ENCODE peak calls at places on chromosomes 3 and 15, in five cellular contexts. One of them, this sample, is unnamed.

GRCh38 chr3:171569571-171570132 is 109.4 kb upstream of the TNIK start:
- DNase-seq in neural progenitor cell: no peak
- DNase-seq in tibial artery: no peak
- DNase-seq in colonic mucosa: no peak
- DNase-seq in K562: peak; percentile 39
- DNase-seq in this sample: no peak

GRCh38 chr15:40266828-40267304 is 16.0 kb downstream of the ANKRD63 start:
- DNase-seq in colonic mucosa: no peak
- DNase-seq in neural progenitor cell: no peak
- DNase-seq in tibial artery: no peak
- DNase-seq in K562: peak; percentile 86
- DNase-seq in this sample: no peak

GRCh38 chr3:149188494-149188893 is 33.1 kb downstream of the CP start:
- DNase-seq in colonic mucosa: no peak
- DNase-seq in tibial artery: no peak
- DNase-seq in neural progenitor cell: no peak
- DNase-seq in K562: no peak
- DNase-seq in this sample: no peak

GRCh38 chr3:87448559-87448958 is 172.2 kb upstream of the POU1F1 start:
- DNase-seq in K562: no peak
- DNase-seq in tibial artery: no peak
- DNase-seq in colonic mucosa: no peak
- DNase-seq in neural progenitor cell: no peak
- DNase-seq in this sample: no peak

GRCh38 chr15:100597862-100598261 is 4.1 kb downstream of the LINS1 start:
- DNase-seq in K562: no peak
- DNase-seq in colonic mucosa: no peak
- DNase-seq in neural progenitor cell: no peak
- DNase-seq in tibial artery: no peak
- DNase-seq in this sample: no peak

GRCh38 chr15:82307714-82308081 is 41.6 kb downstream of the GOLGA6L10 start:
- DNase-seq in tibial artery: peak; percentile 31
- DNase-seq in K562: no peak
- DNase-seq in neural progenitor cell: no peak
- DNase-seq in colonic mucosa: no peak
- DNase-seq in this sample: no peak

GRCh38 chr3:18393906-18394305 is 31.2 kb downstream of the SATB1 start:
- DNase-seq in colonic mucosa: no peak
- DNase-seq in tibial artery: no peak
- DNase-seq in neural progenitor cell: no peak
- DNase-seq in K562: no peak
- DNase-seq in this sample: no peak

GRCh38 chr3:150830094-150830681 is 67.2 kb upstream of the SIAH2 start:
- DNase-seq in neural progenitor cell: peak; percentile 34
- DNase-seq in colonic mucosa: no peak
- DNase-seq in tibial artery: no peak
- DNase-seq in K562: peak; percentile 17
- DNase-seq in this sample: no peak

GRCh38 chr15:60751985-60752952 is 273.3 kb upstream of the ICE2 start:
- DNase-seq in colonic mucosa: peak; percentile 27
- DNase-seq in neural progenitor cell: no peak
- DNase-seq in K562: no peak
- DNase-seq in tibial artery: no peak
- DNase-seq in this sample: no peak

GRCh38 chr3:12875857-12876451 is 34.6 kb upstream of the RPL32 start:
- DNase-seq in tibial artery: no peak
- DNase-seq in neural progenitor cell: peak; percentile 97
- DNase-seq in K562: peak; percentile 95
- DNase-seq in colonic mucosa: peak; percentile 43
- DNase-seq in this sample: no peak
- TF ChIP-seq CTCF in tibial artery: no peak
- TF ChIP-seq CTCF in neural progenitor cell: peak; percentile 58
- TF ChIP-seq CTCF in K562: peak; percentile 44
- TF ChIP-seq CTCF in colonic mucosa: no peak
- TF ChIP-seq CTCF in this sample: no peak

GRCh38 chr3:112010631-112011030 is 11.9 kb downstream of the TAGLN3 start:
- DNase-seq in neural progenitor cell: no peak
- DNase-seq in tibial artery: no peak
- DNase-seq in colonic mucosa: no peak
- DNase-seq in K562: no peak
- DNase-seq in this sample: no peak

GRCh38 chr3:112013058-112013783 is 14.5 kb downstream of the TAGLN3 start:
- DNase-seq in tibial artery: peak; percentile 77
- DNase-seq in K562: peak; percentile 27
- DNase-seq in colonic mucosa: peak; percentile 55
- DNase-seq in neural progenitor cell: peak; percentile 80
- DNase-seq in this sample: no peak

GRCh38 chr3:112011376-112011940 is 12.7 kb downstream of the TAGLN3 start:
- DNase-seq in K562: no peak
- DNase-seq in colonic mucosa: no peak
- DNase-seq in tibial artery: no peak
- DNase-seq in neural progenitor cell: no peak
- DNase-seq in this sample: no peak

GRCh38 chr3:112012205-112012604 is 13.5 kb downstream of the TAGLN3 start:
- DNase-seq in tibial artery: no peak
- DNase-seq in colonic mucosa: no peak
- DNase-seq in K562: no peak
- DNase-seq in neural progenitor cell: no peak
- DNase-seq in this sample: no peak

GRCh38 chr3:112013784-112014143 is 15.0 kb downstream of the TAGLN3 start:
- DNase-seq in neural progenitor cell: no peak
- DNase-seq in colonic mucosa: no peak
- DNase-seq in tibial artery: no peak
- DNase-seq in K562: no peak
- DNase-seq in this sample: no peak
- TF ChIP-seq CTCF in neural progenitor cell: no peak
- TF ChIP-seq CTCF in colonic mucosa: no peak
- TF ChIP-seq CTCF in tibial artery: no peak
- TF ChIP-seq CTCF in K562: no peak
- TF ChIP-seq CTCF in this sample: no peak

GRCh38 chr3:34678580-34678979 is 880.1 kb downstream of the PDCD6IP start:
- DNase-seq in neural progenitor cell: no peak
- DNase-seq in colonic mucosa: no peak
- DNase-seq in tibial artery: no peak
- DNase-seq in K562: no peak
- DNase-seq in this sample: no peak

GRCh38 chr3:34687671-34688070 is 889.2 kb downstream of the PDCD6IP start:
- DNase-seq in K562: no peak
- DNase-seq in tibial artery: no peak
- DNase-seq in colonic mucosa: no peak
- DNase-seq in neural progenitor cell: no peak
- DNase-seq in this sample: no peak

GRCh38 chr3:34683851-34684250 is 885.4 kb downstream of the PDCD6IP start:
- DNase-seq in colonic mucosa: peak; percentile 57
- DNase-seq in K562: peak; percentile 15
- DNase-seq in tibial artery: peak; percentile 71
- DNase-seq in neural progenitor cell: peak; percentile 79
- DNase-seq in this sample: no peak
- TF ChIP-seq CTCF in colonic mucosa: peak; percentile 47
- TF ChIP-seq CTCF in K562: peak; percentile 61
- TF ChIP-seq CTCF in tibial artery: peak; percentile 70
- TF ChIP-seq CTCF in neural progenitor cell: peak; percentile 77
- TF ChIP-seq CTCF in this sample: peak; percentile 75

GRCh38 chr3:64074895-64075679 is 51.8 kb upstream of the PSMD6 start:
- DNase-seq in colonic mucosa: no peak
- DNase-seq in K562: no peak
- DNase-seq in neural progenitor cell: no peak
- DNase-seq in tibial artery: no peak
- DNase-seq in this sample: no peak

GRCh38 chr3:64078966-64079365 is 55.7 kb upstream of the PSMD6 start:
- DNase-seq in K562: no peak
- DNase-seq in tibial artery: no peak
- DNase-seq in colonic mucosa: no peak
- DNase-seq in neural progenitor cell: no peak
- DNase-seq in this sample: no peak

GRCh38 chr3:64074091-64074490 is 50.8 kb upstream of the PSMD6 start:
- DNase-seq in neural progenitor cell: no peak
- DNase-seq in K562: no peak
- DNase-seq in tibial artery: no peak
- DNase-seq in colonic mucosa: no peak
- DNase-seq in this sample: no peak

GRCh38 chr3:64072111-64072510 is 48.8 kb upstream of the PSMD6 start:
- DNase-seq in K562: no peak
- DNase-seq in neural progenitor cell: no peak
- DNase-seq in tibial artery: no peak
- DNase-seq in colonic mucosa: no peak
- DNase-seq in this sample: no peak

DNA sequence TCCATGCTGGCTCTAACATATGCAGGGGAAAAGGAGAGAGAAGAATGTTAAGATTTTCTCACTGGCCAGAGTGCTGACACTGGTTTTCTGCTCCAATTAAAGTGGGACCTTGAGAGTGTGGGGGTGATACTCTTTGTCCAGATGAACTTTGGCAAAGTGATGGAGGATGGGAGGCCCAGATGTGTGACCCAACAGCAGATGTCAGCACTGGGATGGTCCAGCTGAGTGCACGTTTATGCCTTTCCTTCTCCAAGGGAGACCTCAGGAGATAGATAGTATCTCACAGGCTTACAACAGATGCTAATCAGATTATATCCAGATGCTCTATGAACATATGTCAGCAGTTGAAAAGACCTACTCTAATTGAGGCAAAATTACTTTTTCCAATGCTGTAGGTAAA is 50.1 kb upstream of the PSMD6 start:
- DNase-seq in colonic mucosa: no peak
- DNase-seq in K562: no peak
- DNase-seq in neural progenitor cell: no peak
- DNase-seq in tibial artery: no peak
- DNase-seq in this sample: no peak
- TF ChIP-seq CTCF in colonic mucosa: no peak
- TF ChIP-seq CTCF in K562: no peak
- TF ChIP-seq CTCF in neural progenitor cell: no peak
- TF ChIP-seq CTCF in tibial artery: no peak
- TF ChIP-seq CTCF in this sample: no peak

DNA sequence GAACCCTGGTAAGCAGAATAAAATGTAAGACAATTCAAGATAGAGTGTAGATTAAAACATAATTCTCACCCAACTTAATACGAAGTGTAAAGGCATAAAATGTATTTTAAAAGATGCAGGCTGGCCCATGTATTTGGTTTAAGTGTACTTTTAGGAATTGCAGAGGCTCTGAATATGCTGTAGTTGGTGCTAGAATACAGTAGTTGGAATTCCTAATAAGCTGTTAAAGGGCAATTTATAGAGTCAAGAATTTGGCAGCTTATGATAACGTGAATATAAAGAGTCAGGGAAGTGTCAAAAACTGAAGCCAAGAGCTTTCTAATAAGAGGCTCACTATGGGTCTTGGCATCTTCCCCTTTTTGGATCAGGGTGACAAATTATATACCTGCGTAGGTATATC is 36.5 kb downstream of the ADAMTS9 start:
- DNase-seq in tibial artery: no peak
- DNase-seq in colonic mucosa: no peak
- DNase-seq in K562: no peak
- DNase-seq in neural progenitor cell: no peak
- DNase-seq in this sample: no peak
- TF ChIP-seq CTCF in tibial artery: no peak
- TF ChIP-seq CTCF in colonic mucosa: no peak
- TF ChIP-seq CTCF in K562: no peak
- TF ChIP-seq CTCF in neural progenitor cell: no peak
- TF ChIP-seq CTCF in this sample: peak; percentile 30

GRCh38 chr3:50675179-50676030 is 678 bp downstream of the DOCK3 start:
- DNase-seq in colonic mucosa: no peak
- DNase-seq in tibial artery: no peak
- DNase-seq in K562: peak; percentile 39
- DNase-seq in neural progenitor cell: peak; percentile 85
- DNase-seq in this sample: no peak
- TF ChIP-seq CTCF in colonic mucosa: no peak
- TF ChIP-seq CTCF in tibial artery: no peak
- TF ChIP-seq CTCF in K562: no peak
- TF ChIP-seq CTCF in neural progenitor cell: peak; percentile 75
- TF ChIP-seq CTCF in this sample: peak; percentile 27

DNA sequence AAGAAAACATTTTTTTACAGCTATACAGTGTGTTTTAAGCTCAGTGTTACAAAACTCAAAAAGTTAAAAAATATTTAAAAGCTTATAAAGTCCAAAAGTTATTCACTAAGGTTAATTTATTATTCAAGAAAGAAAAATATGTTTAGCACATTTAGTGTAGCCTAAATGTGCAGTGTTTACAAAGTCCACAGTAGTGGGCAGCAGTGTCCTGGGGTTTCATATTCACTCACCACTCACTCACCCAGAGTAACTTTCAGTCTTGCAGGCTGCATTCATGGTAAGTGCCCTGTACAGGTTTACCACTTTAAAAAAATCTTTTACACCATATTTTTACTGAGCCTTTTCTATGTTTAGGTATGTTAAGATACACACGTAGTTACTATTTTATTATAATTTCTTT is 300.2 kb upstream of the TRIM42 start:
- DNase-seq in colonic mucosa: no peak
- DNase-seq in tibial artery: no peak
- DNase-seq in K562: no peak
- DNase-seq in neural progenitor cell: no peak
- DNase-seq in this sample: no peak
- TF ChIP-seq CTCF in colonic mucosa: no peak
- TF ChIP-seq CTCF in tibial artery: no peak
- TF ChIP-seq CTCF in K562: no peak
- TF ChIP-seq CTCF in neural progenitor cell: no peak
- TF ChIP-seq CTCF in this sample: no peak

GRCh38 chr3:23239181-23240068 is 36.3 kb downstream of the UBE2E2 start:
- DNase-seq in tibial artery: no peak
- DNase-seq in neural progenitor cell: no peak
- DNase-seq in colonic mucosa: no peak
- DNase-seq in K562: no peak
- DNase-seq in this sample: no peak
- TF ChIP-seq CTCF in tibial artery: no peak
- TF ChIP-seq CTCF in neural progenitor cell: no peak
- TF ChIP-seq CTCF in colonic mucosa: no peak
- TF ChIP-seq CTCF in K562: no peak
- TF ChIP-seq CTCF in this sample: no peak

DNA sequence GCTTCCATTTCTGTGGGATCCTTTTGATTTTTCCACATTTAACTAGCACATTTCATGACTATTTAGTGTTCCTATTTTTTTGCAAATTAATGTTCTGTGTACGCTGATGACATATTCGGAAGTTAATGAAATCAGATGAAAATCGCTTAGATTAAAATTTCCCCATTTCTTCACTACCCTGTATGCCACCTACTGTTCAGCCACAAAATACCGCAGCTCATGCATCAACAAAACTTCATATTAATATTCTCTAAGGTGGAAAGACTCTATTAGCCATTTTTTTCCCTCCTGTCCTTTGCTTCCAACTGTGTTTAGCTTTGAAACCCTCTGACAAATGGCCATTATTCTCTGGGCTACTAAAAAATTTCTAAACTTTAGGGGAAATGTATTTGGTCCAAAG is 300.6 kb downstream of the MECOM start:
- DNase-seq in K562: no peak
- DNase-seq in tibial artery: no peak
- DNase-seq in colonic mucosa: no peak
- DNase-seq in neural progenitor cell: no peak
- DNase-seq in this sample: no peak
- TF ChIP-seq CTCF in K562: no peak
- TF ChIP-seq CTCF in tibial artery: no peak
- TF ChIP-seq CTCF in colonic mucosa: no peak
- TF ChIP-seq CTCF in neural progenitor cell: no peak
- TF ChIP-seq CTCF in this sample: peak; percentile 12